ENCODE peak calls at places on chromosomes 7 and 10, in nine cellular contexts. One of them, this sample, is unnamed.

GRCh38 chr10:98172073-98172472 is 37.6 kb downstream of the R3HCC1L start:
- DNase-seq in pancreas: no peak
- DNase-seq in activated CD4-positive, alpha-beta T cell treated with anti-CD3 and anti-CD28 coated beads, Interleukin-2, amount 50 U/mL, for 24 hours: no peak
- DNase-seq in endothelial cell: no peak
- DNase-seq in Peyer's patch: no peak
- DNase-seq in HEK293T: no peak
- DNase-seq in stimulated activated CD4-positive, alpha-beta T cell treated with anti-CD3 and anti-CD28 coated beads, Interleukin-12 subunit alpha, Interleukin-12 subunit beta, amount 100 ng/mL, for 48 hours: no peak
- DNase-seq in heart right ventricle: no peak
- DNase-seq in GM12891: no peak
- DNase-seq in this sample: no peak

GRCh38 chr7:79692015-79692414 is 238.5 kb upstream of the MAGI2 start:
- DNase-seq in pancreas: no peak
- DNase-seq in activated CD4-positive, alpha-beta T cell treated with anti-CD3 and anti-CD28 coated beads, Interleukin-2, amount 50 U/mL, for 24 hours: no peak
- DNase-seq in endothelial cell: no peak
- DNase-seq in Peyer's patch: no peak
- DNase-seq in HEK293T: no peak
- DNase-seq in stimulated activated CD4-positive, alpha-beta T cell treated with anti-CD3 and anti-CD28 coated beads, Interleukin-12 subunit alpha, Interleukin-12 subunit beta, amount 100 ng/mL, for 48 hours: no peak
- DNase-seq in heart right ventricle: no peak
- DNase-seq in GM12891: no peak
- DNase-seq in this sample: no peak

GRCh38 chr10:45560262-45560661 is 112.3 kb downstream of the ZFAND4 start:
- DNase-seq in pancreas: no peak
- DNase-seq in activated CD4-positive, alpha-beta T cell treated with anti-CD3 and anti-CD28 coated beads, Interleukin-2, amount 50 U/mL, for 24 hours: no peak
- DNase-seq in endothelial cell: no peak
- DNase-seq in Peyer's patch: no peak
- DNase-seq in HEK293T: no peak
- DNase-seq in stimulated activated CD4-positive, alpha-beta T cell treated with anti-CD3 and anti-CD28 coated beads, Interleukin-12 subunit alpha, Interleukin-12 subunit beta, amount 100 ng/mL, for 48 hours: no peak
- DNase-seq in heart right ventricle: no peak
- DNase-seq in GM12891: no peak
- DNase-seq in this sample: no peak

GRCh38 chr7:141568227-141568626 is 17.0 kb downstream of the AGK start:
- DNase-seq in pancreas: no peak
- DNase-seq in activated CD4-positive, alpha-beta T cell treated with anti-CD3 and anti-CD28 coated beads, Interleukin-2, amount 50 U/mL, for 24 hours: no peak
- DNase-seq in endothelial cell: no peak
- DNase-seq in Peyer's patch: no peak
- DNase-seq in HEK293T: no peak
- DNase-seq in stimulated activated CD4-positive, alpha-beta T cell treated with anti-CD3 and anti-CD28 coated beads, Interleukin-12 subunit alpha, Interleukin-12 subunit beta, amount 100 ng/mL, for 48 hours: no peak
- DNase-seq in heart right ventricle: no peak
- DNase-seq in GM12891: no peak
- DNase-seq in this sample: no peak

GRCh38 chr10:31319602-31320178 is 674 bp downstream of the ZEB1 start:
- DNase-seq in pancreas: no peak
- DNase-seq in activated CD4-positive, alpha-beta T cell treated with anti-CD3 and anti-CD28 coated beads, Interleukin-2, amount 50 U/mL, for 24 hours: no peak
- DNase-seq in endothelial cell: peak; percentile 16
- DNase-seq in Peyer's patch: no peak
- DNase-seq in HEK293T: no peak
- DNase-seq in stimulated activated CD4-positive, alpha-beta T cell treated with anti-CD3 and anti-CD28 coated beads, Interleukin-12 subunit alpha, Interleukin-12 subunit beta, amount 100 ng/mL, for 48 hours: no peak
- DNase-seq in heart right ventricle: no peak
- DNase-seq in GM12891: peak; percentile 3
- DNase-seq in this sample: no peak

GRCh38 chr7:134584290-134584689 is 35.4 kb downstream of the AKR1B15 start:
- DNase-seq in pancreas: no peak
- DNase-seq in activated CD4-positive, alpha-beta T cell treated with anti-CD3 and anti-CD28 coated beads, Interleukin-2, amount 50 U/mL, for 24 hours: no peak
- DNase-seq in endothelial cell: no peak
- DNase-seq in Peyer's patch: no peak
- DNase-seq in HEK293T: no peak
- DNase-seq in stimulated activated CD4-positive, alpha-beta T cell treated with anti-CD3 and anti-CD28 coated beads, Interleukin-12 subunit alpha, Interleukin-12 subunit beta, amount 100 ng/mL, for 48 hours: no peak
- DNase-seq in heart right ventricle: no peak
- DNase-seq in GM12891: no peak
- DNase-seq in this sample: no peak

GRCh38 chr10:3775671-3776551 is 9.1 kb downstream of the KLF6 start:
- DNase-seq in pancreas: no peak
- DNase-seq in activated CD4-positive, alpha-beta T cell treated with anti-CD3 and anti-CD28 coated beads, Interleukin-2, amount 50 U/mL, for 24 hours: no peak
- DNase-seq in endothelial cell: no peak
- DNase-seq in Peyer's patch: no peak
- DNase-seq in HEK293T: no peak
- DNase-seq in stimulated activated CD4-positive, alpha-beta T cell treated with anti-CD3 and anti-CD28 coated beads, Interleukin-12 subunit alpha, Interleukin-12 subunit beta, amount 100 ng/mL, for 48 hours: no peak
- DNase-seq in heart right ventricle: no peak
- DNase-seq in GM12891: no peak
- DNase-seq in this sample: peak; percentile 34

GRCh38 chr10:73965890-73966768 is 31.8 kb upstream of the VCL start:
- DNase-seq in pancreas: no peak
- DNase-seq in activated CD4-positive, alpha-beta T cell treated with anti-CD3 and anti-CD28 coated beads, Interleukin-2, amount 50 U/mL, for 24 hours: no peak
- DNase-seq in endothelial cell: peak; percentile 67
- DNase-seq in Peyer's patch: no peak
- DNase-seq in HEK293T: peak; percentile 86
- DNase-seq in stimulated activated CD4-positive, alpha-beta T cell treated with anti-CD3 and anti-CD28 coated beads, Interleukin-12 subunit alpha, Interleukin-12 subunit beta, amount 100 ng/mL, for 48 hours: no peak
- DNase-seq in heart right ventricle: peak; percentile 73
- DNase-seq in GM12891: no peak
- DNase-seq in this sample: peak; percentile 76

GRCh38 chr7:5533821-5534367 is 110.3 kb upstream of the TNRC18 start:
- DNase-seq in pancreas: no peak
- DNase-seq in activated CD4-positive, alpha-beta T cell treated with anti-CD3 and anti-CD28 coated beads, Interleukin-2, amount 50 U/mL, for 24 hours: no peak
- DNase-seq in endothelial cell: no peak
- DNase-seq in Peyer's patch: no peak
- DNase-seq in HEK293T: no peak
- DNase-seq in stimulated activated CD4-positive, alpha-beta T cell treated with anti-CD3 and anti-CD28 coated beads, Interleukin-12 subunit alpha, Interleukin-12 subunit beta, amount 100 ng/mL, for 48 hours: no peak
- DNase-seq in heart right ventricle: no peak
- DNase-seq in GM12891: no peak
- DNase-seq in this sample: no peak

GRCh38 chr7:80851896-80852476 is 66.9 kb downstream of the SEMA3C start:
- DNase-seq in pancreas: no peak
- DNase-seq in activated CD4-positive, alpha-beta T cell treated with anti-CD3 and anti-CD28 coated beads, Interleukin-2, amount 50 U/mL, for 24 hours: no peak
- DNase-seq in endothelial cell: no peak
- DNase-seq in Peyer's patch: no peak
- DNase-seq in HEK293T: no peak
- DNase-seq in stimulated activated CD4-positive, alpha-beta T cell treated with anti-CD3 and anti-CD28 coated beads, Interleukin-12 subunit alpha, Interleukin-12 subunit beta, amount 100 ng/mL, for 48 hours: no peak
- DNase-seq in heart right ventricle: no peak
- DNase-seq in GM12891: no peak
- DNase-seq in this sample: no peak

GRCh38 chr7:123023126-123023525 is 27.6 kb upstream of the TAS2R16 start:
- DNase-seq in pancreas: no peak
- DNase-seq in activated CD4-positive, alpha-beta T cell treated with anti-CD3 and anti-CD28 coated beads, Interleukin-2, amount 50 U/mL, for 24 hours: no peak
- DNase-seq in endothelial cell: no peak
- DNase-seq in Peyer's patch: no peak
- DNase-seq in HEK293T: no peak
- DNase-seq in stimulated activated CD4-positive, alpha-beta T cell treated with anti-CD3 and anti-CD28 coated beads, Interleukin-12 subunit alpha, Interleukin-12 subunit beta, amount 100 ng/mL, for 48 hours: no peak
- DNase-seq in heart right ventricle: no peak
- DNase-seq in GM12891: no peak
- DNase-seq in this sample: no peak

GRCh38 chr7:25240896-25241295 is 12.6 kb upstream of the NPVF start:
- DNase-seq in pancreas: no peak
- DNase-seq in activated CD4-positive, alpha-beta T cell treated with anti-CD3 and anti-CD28 coated beads, Interleukin-2, amount 50 U/mL, for 24 hours: no peak
- DNase-seq in endothelial cell: no peak
- DNase-seq in Peyer's patch: no peak
- DNase-seq in HEK293T: no peak
- DNase-seq in stimulated activated CD4-positive, alpha-beta T cell treated with anti-CD3 and anti-CD28 coated beads, Interleukin-12 subunit alpha, Interleukin-12 subunit beta, amount 100 ng/mL, for 48 hours: no peak
- DNase-seq in heart right ventricle: no peak
- DNase-seq in GM12891: no peak
- DNase-seq in this sample: no peak

GRCh38 chr7:152615052-152615741 is 60.7 kb downstream of the XRCC2 start:
- DNase-seq in pancreas: no peak
- DNase-seq in activated CD4-positive, alpha-beta T cell treated with anti-CD3 and anti-CD28 coated beads, Interleukin-2, amount 50 U/mL, for 24 hours: no peak
- DNase-seq in endothelial cell: no peak
- DNase-seq in Peyer's patch: no peak
- DNase-seq in HEK293T: no peak
- DNase-seq in stimulated activated CD4-positive, alpha-beta T cell treated with anti-CD3 and anti-CD28 coated beads, Interleukin-12 subunit alpha, Interleukin-12 subunit beta, amount 100 ng/mL, for 48 hours: no peak
- DNase-seq in heart right ventricle: no peak
- DNase-seq in GM12891: no peak
- DNase-seq in this sample: no peak

GRCh38 chr7:21616796-21617436 is 74.1 kb downstream of the DNAH11 start:
- DNase-seq in pancreas: no peak
- DNase-seq in activated CD4-positive, alpha-beta T cell treated with anti-CD3 and anti-CD28 coated beads, Interleukin-2, amount 50 U/mL, for 24 hours: no peak
- DNase-seq in endothelial cell: no peak
- DNase-seq in Peyer's patch: no peak
- DNase-seq in HEK293T: peak; percentile 12
- DNase-seq in stimulated activated CD4-positive, alpha-beta T cell treated with anti-CD3 and anti-CD28 coated beads, Interleukin-12 subunit alpha, Interleukin-12 subunit beta, amount 100 ng/mL, for 48 hours: no peak
- DNase-seq in heart right ventricle: no peak
- DNase-seq in GM12891: no peak
- DNase-seq in this sample: no peak

GRCh38 chr7:128923411-128923800 is 12.9 kb upstream of the KCP start:
- DNase-seq in pancreas: no peak
- DNase-seq in activated CD4-positive, alpha-beta T cell treated with anti-CD3 and anti-CD28 coated beads, Interleukin-2, amount 50 U/mL, for 24 hours: no peak
- DNase-seq in endothelial cell: no peak
- DNase-seq in Peyer's patch: no peak
- DNase-seq in HEK293T: no peak
- DNase-seq in stimulated activated CD4-positive, alpha-beta T cell treated with anti-CD3 and anti-CD28 coated beads, Interleukin-12 subunit alpha, Interleukin-12 subunit beta, amount 100 ng/mL, for 48 hours: no peak
- DNase-seq in heart right ventricle: no peak
- DNase-seq in GM12891: no peak
- DNase-seq in this sample: no peak

GRCh38 chr7:28005848-28006233 is 174.8 kb downstream of the JAZF1 start:
- DNase-seq in pancreas: no peak
- DNase-seq in activated CD4-positive, alpha-beta T cell treated with anti-CD3 and anti-CD28 coated beads, Interleukin-2, amount 50 U/mL, for 24 hours: no peak
- DNase-seq in endothelial cell: no peak
- DNase-seq in Peyer's patch: no peak
- DNase-seq in HEK293T: no peak
- DNase-seq in stimulated activated CD4-positive, alpha-beta T cell treated with anti-CD3 and anti-CD28 coated beads, Interleukin-12 subunit alpha, Interleukin-12 subunit beta, amount 100 ng/mL, for 48 hours: no peak
- DNase-seq in heart right ventricle: no peak
- DNase-seq in GM12891: no peak
- DNase-seq in this sample: no peak

GRCh38 chr10:113441871-113442270 is 111.0 kb upstream of the HABP2 start:
- DNase-seq in pancreas: no peak
- DNase-seq in activated CD4-positive, alpha-beta T cell treated with anti-CD3 and anti-CD28 coated beads, Interleukin-2, amount 50 U/mL, for 24 hours: no peak
- DNase-seq in endothelial cell: no peak
- DNase-seq in Peyer's patch: no peak
- DNase-seq in HEK293T: no peak
- DNase-seq in stimulated activated CD4-positive, alpha-beta T cell treated with anti-CD3 and anti-CD28 coated beads, Interleukin-12 subunit alpha, Interleukin-12 subunit beta, amount 100 ng/mL, for 48 hours: no peak
- DNase-seq in heart right ventricle: no peak
- DNase-seq in GM12891: no peak
- DNase-seq in this sample: no peak

GRCh38 chr10:62087341-62087740 is 181.3 kb downstream of the RTKN2 start:
- DNase-seq in pancreas: no peak
- DNase-seq in activated CD4-positive, alpha-beta T cell treated with anti-CD3 and anti-CD28 coated beads, Interleukin-2, amount 50 U/mL, for 24 hours: no peak
- DNase-seq in endothelial cell: no peak
- DNase-seq in Peyer's patch: no peak
- DNase-seq in HEK293T: no peak
- DNase-seq in stimulated activated CD4-positive, alpha-beta T cell treated with anti-CD3 and anti-CD28 coated beads, Interleukin-12 subunit alpha, Interleukin-12 subunit beta, amount 100 ng/mL, for 48 hours: no peak
- DNase-seq in heart right ventricle: no peak
- DNase-seq in GM12891: no peak
- DNase-seq in this sample: no peak

GRCh38 chr10:72800000-72800740 is 93.4 kb upstream of the OIT3 start:
- DNase-seq in pancreas: no peak
- DNase-seq in activated CD4-positive, alpha-beta T cell treated with anti-CD3 and anti-CD28 coated beads, Interleukin-2, amount 50 U/mL, for 24 hours: no peak
- DNase-seq in endothelial cell: peak; percentile 34
- DNase-seq in Peyer's patch: no peak
- DNase-seq in HEK293T: peak; percentile 24
- DNase-seq in stimulated activated CD4-positive, alpha-beta T cell treated with anti-CD3 and anti-CD28 coated beads, Interleukin-12 subunit alpha, Interleukin-12 subunit beta, amount 100 ng/mL, for 48 hours: no peak
- DNase-seq in heart right ventricle: no peak
- DNase-seq in GM12891: no peak
- DNase-seq in this sample: no peak

GRCh38 chr7:156067156-156067555 is 254.9 kb upstream of the SHH start:
- DNase-seq in pancreas: no peak
- DNase-seq in activated CD4-positive, alpha-beta T cell treated with anti-CD3 and anti-CD28 coated beads, Interleukin-2, amount 50 U/mL, for 24 hours: no peak
- DNase-seq in endothelial cell: no peak
- DNase-seq in Peyer's patch: no peak
- DNase-seq in HEK293T: no peak
- DNase-seq in stimulated activated CD4-positive, alpha-beta T cell treated with anti-CD3 and anti-CD28 coated beads, Interleukin-12 subunit alpha, Interleukin-12 subunit beta, amount 100 ng/mL, for 48 hours: no peak
- DNase-seq in heart right ventricle: no peak
- DNase-seq in GM12891: no peak
- DNase-seq in this sample: no peak

GRCh38 chr7:80105706-80106408 is 28.8 kb upstream of the GNAI1 start:
- DNase-seq in pancreas: no peak
- DNase-seq in activated CD4-positive, alpha-beta T cell treated with anti-CD3 and anti-CD28 coated beads, Interleukin-2, amount 50 U/mL, for 24 hours: no peak
- DNase-seq in endothelial cell: peak; percentile 8
- DNase-seq in Peyer's patch: no peak
- DNase-seq in HEK293T: no peak
- DNase-seq in stimulated activated CD4-positive, alpha-beta T cell treated with anti-CD3 and anti-CD28 coated beads, Interleukin-12 subunit alpha, Interleukin-12 subunit beta, amount 100 ng/mL, for 48 hours: no peak
- DNase-seq in heart right ventricle: no peak
- DNase-seq in GM12891: no peak
- DNase-seq in this sample: no peak

GRCh38 chr10:8072211-8072610 is 17.7 kb downstream of the GATA3 start:
- DNase-seq in pancreas: no peak
- DNase-seq in activated CD4-positive, alpha-beta T cell treated with anti-CD3 and anti-CD28 coated beads, Interleukin-2, amount 50 U/mL, for 24 hours: no peak
- DNase-seq in endothelial cell: no peak
- DNase-seq in Peyer's patch: no peak
- DNase-seq in HEK293T: no peak
- DNase-seq in stimulated activated CD4-positive, alpha-beta T cell treated with anti-CD3 and anti-CD28 coated beads, Interleukin-12 subunit alpha, Interleukin-12 subunit beta, amount 100 ng/mL, for 48 hours: no peak
- DNase-seq in heart right ventricle: no peak
- DNase-seq in GM12891: no peak
- DNase-seq in this sample: no peak

This sample was measured in transverse colon.